ENCODE peak calls at places on chromosomes 16 and 17, in four cellular contexts. I, R, V and B are unnamed samples.

GRCh38 chr17:80892900-80893603 is 98.6 kb upstream of the CHMP6 start:
- DNase-seq in R (peak; percentile 26), I (no peak), V (no peak), B (peak; percentile 55)

GRCh38 chr17:10574324-10574723 is 24.9 kb upstream of the MYH2 start:
- DNase-seq in R (no peak), I (no peak), V (no peak), B (no peak)

GRCh38 chr17:67520282-67520906 is 143.3 kb downstream of the PITPNC1 start:
- DNase-seq in V (no peak), R (peak; percentile 22), I (peak; percentile 41), B (no peak)

GRCh38 chr17:76709077-76709950 is 1.5 kb downstream of the MXRA7 start:
- DNase-seq in I (peak; percentile 89), V (no peak), R (peak; percentile 89), B (peak; percentile 97)

GRCh38 chr17:27206447-27206846 is 87.5 kb upstream of the WSB1 start:
- DNase-seq in V (no peak), I (no peak), R (no peak), B (no peak)

GRCh38 chr17:50129303-50129945 is 536 bp downstream of the SAMD14 start:
- DNase-seq in I (no peak), V (peak; percentile 56), R (peak; percentile 47), B (no peak)

GRCh38 chr16:86953631-86954465 is 363.3 kb downstream of the C16orf95 start:
- DNase-seq in R (no peak), V (no peak), I (no peak), B (peak; percentile 48)

GRCh38 chr16:56316545-56316944 is 108.8 kb downstream of the AMFR start:
- DNase-seq in R (no peak), I (no peak), V (no peak), B (no peak)

GRCh38 chr16:63323055-63323454 is 1286.8 kb upstream of the CDH8 start:
- DNase-seq in R (no peak), I (no peak), V (no peak), B (no peak)

GRCh38 chr16:89922477-89922883 is 662 bp upstream of the TUBB3 start:
- DNase-seq in V (no peak), I (peak; percentile 53), R (peak; percentile 94), B (peak; percentile 96)

GRCh38 chr17:34706029-34706428 is 126.6 kb downstream of the TMEM132E start:
- DNase-seq in I (no peak), R (peak; percentile 42), V (no peak), B (no peak)

GRCh38 chr17:79715318-79716182 is 15.2 kb upstream of the ENPP7 start:
- DNase-seq in R (no peak), I (no peak), V (no peak), B (no peak)

DNA sequence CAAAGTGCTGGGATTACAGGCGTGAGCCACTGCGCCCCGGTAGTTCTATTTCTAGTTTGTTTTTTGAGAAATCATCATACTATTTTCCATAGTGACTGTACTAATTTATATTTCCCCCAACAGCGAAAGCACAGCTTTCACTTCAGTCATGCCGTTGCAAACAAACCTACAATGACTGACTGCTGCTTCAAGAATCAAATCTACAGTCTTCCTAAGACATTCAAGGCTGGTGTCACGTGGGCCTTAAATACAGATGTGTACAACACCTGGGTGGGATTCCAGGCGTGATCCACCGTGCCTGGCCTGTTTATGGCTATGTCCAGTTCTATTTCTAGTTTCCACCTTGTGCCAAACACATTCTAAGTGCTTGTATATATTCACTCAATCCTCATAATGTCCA is 72.0 kb downstream of the ABCC6 start:
- DNase-seq in R (no peak), V (no peak), I (no peak), B (no peak)
- H3K4me1 ChIP-seq in R (peaks cover 13% of the 10 kb centered on the region), V (no peaks in the 10 kb centered on the region), I (peaks cover 13% of the 10 kb centered on the region), B (no peaks in the 10 kb centered on the region)

GRCh38 chr16:35575432-35575821 is 2116.0 kb downstream of the TP53TG3F start:
- DNase-seq in V (no peak), R (no peak), I (no peak), B (no peak)
- H3K9me3 ChIP-seq in V (peaks cover 46% of the 10 kb centered on the region), R (peaks cover 14% of the 10 kb centered on the region), I (peaks cover 59% of the 10 kb centered on the region), B (peaks cover 6% of the 10 kb centered on the region)

DNA sequence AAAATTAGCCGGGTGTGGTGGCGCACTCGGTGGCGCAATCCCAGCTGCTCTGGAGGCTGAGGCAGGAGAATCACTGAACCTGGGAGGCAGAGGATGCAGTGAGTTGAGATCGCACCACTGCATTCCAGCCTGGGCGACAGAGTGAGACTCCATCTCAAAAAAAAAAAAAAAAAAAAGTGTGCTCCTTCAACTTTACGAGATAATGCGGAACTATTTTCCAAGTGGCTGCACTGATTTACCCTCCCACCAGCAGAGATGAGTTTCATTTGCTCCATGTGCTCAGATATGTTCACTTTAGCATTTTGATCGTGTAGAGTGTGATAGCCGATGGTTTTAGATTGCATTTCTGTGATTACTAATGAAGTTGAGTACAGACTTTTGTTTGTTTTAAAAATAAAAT is 20.0 kb upstream of the LASP1NB start:
- DNase-seq in I (no peak), R (no peak), V (no peak), B (no peak)
- H3K4me1 ChIP-seq in I (peaks cover 87% of the 10 kb centered on the region), R (peaks cover 54% of the 10 kb centered on the region), V (peaks cover 32% of the 10 kb centered on the region), B (peaks cover 2% of the 10 kb centered on the region)

GRCh38 chr17:22704674-22705073 is 1012.4 kb downstream of the KCNJ18 start:
- DNase-seq in R (peak; percentile 1), V (no peak), I (no peak), B (no peak)
- H3K9me3 ChIP-seq in R (no peaks in the 10 kb centered on the region), V (peaks cover 22% of the 10 kb centered on the region), I (peaks cover 10% of the 10 kb centered on the region), B (no peaks in the 10 kb centered on the region)

GRCh38 chr16:30527635-30528178 is 1.3 kb upstream of the ZNF768 start:
- DNase-seq in V (no peak), R (no peak), I (no peak), B (peak; percentile 65)

GRCh38 chr16:30525844-30526136 is 576 bp downstream of the ZNF768 start:
- DNase-seq in V (no peak), I (no peak), R (no peak), B (no peak)

GRCh38 chr16:30526823-30527634 is 663 bp upstream of the ZNF768 start:
- DNase-seq in R (peak; percentile 99), V (peak; percentile 76), I (peak; percentile 98), B (peak; percentile 99)

GRCh38 chr16:30524575-30525571 is 1.5 kb downstream of the ZNF768 start:
- DNase-seq in R (no peak), I (no peak), V (no peak), B (no peak)

DNA sequence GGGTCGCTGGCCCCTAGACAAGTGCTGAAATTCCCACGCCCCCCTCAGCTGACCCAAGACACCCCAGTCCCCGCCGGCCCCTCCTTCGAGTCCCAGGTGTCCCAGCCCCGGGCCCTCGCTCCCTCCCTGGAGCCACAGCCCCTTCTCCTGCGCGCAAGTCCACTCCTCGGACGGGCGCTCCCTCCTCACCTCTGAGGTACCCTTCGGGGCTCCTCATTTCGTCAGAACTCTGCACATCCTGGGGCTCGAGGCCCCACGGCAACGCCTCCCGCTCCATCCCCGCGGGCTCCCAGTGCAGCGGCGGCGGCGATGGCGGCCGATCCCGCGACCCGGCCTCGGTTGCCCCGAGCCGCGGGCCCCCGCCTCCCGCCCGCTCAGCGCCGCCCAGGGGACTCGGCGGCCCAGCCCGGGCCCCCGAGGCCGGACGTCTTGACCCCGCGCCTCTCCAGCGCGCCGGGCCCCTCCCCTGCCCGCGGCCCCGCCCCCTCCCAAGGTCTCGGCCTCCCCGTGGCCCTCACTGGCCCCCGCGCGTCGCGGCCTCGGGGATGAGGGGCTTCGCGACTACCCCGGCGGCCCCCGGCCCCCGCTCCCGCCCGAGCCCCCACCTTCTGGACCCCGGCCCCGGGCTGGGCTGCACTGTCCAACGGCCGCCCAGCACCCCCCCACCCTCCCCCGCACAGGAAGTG is at the start of gene ZNF768:
- DNase-seq in V (no peak), I (no peak), R (peak; percentile 78), B (peak; percentile 64)
- H3K4me1 ChIP-seq in V (peaks cover 15% of the 10 kb centered on the region), I (peaks cover 38% of the 10 kb centered on the region), R (peaks cover 27% of the 10 kb centered on the region), B (no peaks in the 10 kb centered on the region)

GRCh38 chr16:88535181-88535856 is 34.9 kb upstream of the ZC3H18 start:
- DNase-seq in I (no peak), R (no peak), V (no peak), B (peak; percentile 46)
- H3K9me3 ChIP-seq in I (no peaks in the 10 kb centered on the region), R (no peaks in the 10 kb centered on the region), V (no peaks in the 10 kb centered on the region), B (no peaks in the 10 kb centered on the region)

DNA sequence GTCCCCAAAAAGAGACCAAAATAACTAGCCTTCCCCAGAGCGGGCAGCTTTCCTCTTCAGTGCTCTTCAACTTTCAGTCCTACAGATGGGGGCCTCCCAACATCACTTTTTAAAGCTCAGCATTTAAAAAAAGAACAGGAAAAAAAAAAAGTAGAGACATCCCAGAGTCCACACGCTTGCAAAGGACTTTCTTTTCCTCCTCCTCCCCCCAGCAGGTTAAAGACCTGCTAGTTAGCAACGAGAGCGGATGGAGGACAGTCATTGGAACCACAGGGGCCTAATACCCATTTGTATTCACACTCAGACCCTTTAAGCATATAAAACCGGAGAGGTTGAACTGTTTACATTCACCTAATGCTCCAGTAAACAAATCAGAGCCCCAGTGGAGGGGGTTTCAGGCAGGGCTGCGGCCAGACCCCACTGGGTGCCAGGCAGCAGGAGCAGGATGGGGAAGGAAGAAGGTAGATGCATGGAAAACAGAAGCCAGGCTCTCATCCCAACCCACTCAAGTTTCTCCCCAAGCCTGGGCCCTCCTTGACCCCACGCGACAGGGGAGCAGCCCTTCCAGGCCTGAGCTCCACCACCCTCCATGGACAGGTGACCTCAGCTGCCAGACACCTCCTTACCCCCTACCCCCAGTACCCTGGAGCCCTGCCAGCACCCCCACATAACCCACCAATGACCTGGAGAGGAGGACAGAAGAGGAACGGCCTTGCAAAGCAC is 15.2 kb downstream of the ZFHX3 start:
- DNase-seq in R (no peak), V (no peak), I (no peak), B (peak; percentile 58)
- H3K4me1 ChIP-seq in R (no peaks in the 10 kb centered on the region), V (no peaks in the 10 kb centered on the region), I (peaks cover 78% of the 10 kb centered on the region), B (peaks cover 7% of the 10 kb centered on the region)

GRCh38 chr17:83152221-83152744 is 72.9 kb downstream of the METRNL start:
- DNase-seq in V (no peak), I (no peak), R (no peak), B (no peak)

GRCh38 chr17:83149761-83150251 is 70.4 kb downstream of the METRNL start:
- DNase-seq in I (no peak), R (no peak), V (no peak), B (no peak)

GRCh38 chr17:83150369-83151055 is 71.1 kb downstream of the METRNL start:
- DNase-seq in I (no peak), V (no peak), R (no peak), B (no peak)

GRCh38 chr17:83151442-83152220 is 72.2 kb downstream of the METRNL start:
- DNase-seq in I (no peak), R (no peak), V (no peak), B (no peak)

GRCh38 chr17:83151056-83151441 is 71.6 kb downstream of the METRNL start:
- DNase-seq in I (peak; percentile 4), R (no peak), V (no peak), B (no peak)
- H3K9me3 ChIP-seq in I (no peaks in the 10 kb centered on the region), R (no peaks in the 10 kb centered on the region), V (no peaks in the 10 kb centered on the region), B (no peaks in the 10 kb centered on the region)

GRCh38 chr17:8947201-8947600 is 18.3 kb downstream of the PIK3R5 start:
- DNase-seq in R (no peak), I (no peak), V (no peak), B (no peak)
- H3K4me1 ChIP-seq in R (no peaks in the 10 kb centered on the region), I (no peaks in the 10 kb centered on the region), V (peaks cover 69% of the 10 kb centered on the region), B (no peaks in the 10 kb centered on the region)

GRCh38 chr16:15976929-15977637 is 27.7 kb downstream of the ABCC1 start:
- DNase-seq in V (no peak), R (peak; percentile 90), I (peak; percentile 31), B (peak; percentile 81)
- H3K9me3 ChIP-seq in V (peaks cover 34% of the 10 kb centered on the region), R (peaks cover 9% of the 10 kb centered on the region), I (peaks cover 27% of the 10 kb centered on the region), B (no peaks in the 10 kb centered on the region)